ENCODE peak calls at places on chromosome 12, in ten cellular contexts. C, U, N, E, Y, F, S, V, J and Z are unnamed samples.

GRCh38 chr12:79058342-79058741 is 193.8 kb downstream of the SYT1 start:
- DNase-seq in V (no peak), F (peak), N (peak), S (no peak), J (no peak), U (peak), E (no peak), C (no peak), Y (no peak), Z (no peak)

GRCh38 chr12:12290206-12290605 is 23.4 kb upstream of the LRP6 start:
- DNase-seq in E (no peak), U (no peak), F (no peak), V (no peak), S (no peak), C (no peak), N (no peak), Y (no peak), J (no peak), Z (no peak)

GRCh38 chr12:29286081-29286800 is 94.7 kb downstream of the ERGIC2 start:
- DNase-seq in C (no peak), U (no peak), J (no peak), V (no peak), F (no peak), S (no peak), E (no peak), N (no peak), Y (no peak), Z (no peak)

GRCh38 chr12:67430708-67431335 is 161.7 kb downstream of the CAND1 start:
- DNase-seq in J (no peak), E (no peak), S (peak), F (no peak), U (no peak), V (peak), Y (no peak), C (no peak), N (no peak), Z (no peak)

GRCh38 chr12:99746538-99746937 is 99.0 kb downstream of the GARIN6 start:
- DNase-seq in C (peak), E (no peak), N (no peak), V (no peak), F (no peak), U (no peak), J (no peak), Y (no peak), S (no peak), Z (no peak)

GRCh38 chr12:18320036-18320617 is 58.8 kb downstream of the PIK3C2G start:
- DNase-seq in J (no peak), Y (peak), N (peak), U (peak), F (peak), C (peak), S (peak), V (peak), E (peak), Z (no peak)

GRCh38 chr12:115172521-115172920 is 488.5 kb upstream of the TBX3 start:
- DNase-seq in Y (no peak), J (no peak), E (no peak), V (no peak), S (no peak), N (no peak), C (no peak), F (no peak), U (no peak), Z (no peak)

GRCh38 chr12:52120951-52121847 is 41.7 kb downstream of the SMIM41 start:
- DNase-seq in E (peak), S (no peak), F (peak), U (no peak), Y (no peak), N (peak), C (no peak), J (no peak), V (no peak), Z (no peak)

GRCh38 chr12:116138781-116139180 is 138.7 kb downstream of the MED13L start:
- DNase-seq in S (no peak), N (peak), E (no peak), C (no peak), V (no peak), J (no peak), U (peak), Y (no peak), F (no peak), Z (no peak)

GRCh38 chr12:75842119-75842518 is 189.5 kb downstream of the PHLDA1 start:
- DNase-seq in E (no peak), V (no peak), S (no peak), Y (no peak), C (no peak), F (no peak), J (no peak), N (no peak), U (no peak), Z (no peak)

GRCh38 chr12:44874981-44875416 is 1.1 kb downstream of the NELL2 start:
- DNase-seq in V (no peak), U (no peak), F (peak), E (no peak), N (peak), J (no peak), Y (no peak), C (peak), S (peak), Z (peak)

GRCh38 chr12:70507442-70507841 is 129.8 kb downstream of the PTPRB start:
- DNase-seq in E (no peak), U (no peak), N (no peak), S (no peak), F (no peak), V (no peak), C (no peak), J (no peak), Y (no peak), Z (no peak)

GRCh38 chr12:116916122-116916521 is 5.4 kb downstream of the FBXW8 start:
- DNase-seq in C (no peak), V (no peak), N (peak), F (no peak), U (no peak), S (no peak), J (no peak), Y (no peak), E (peak), Z (no peak)

GRCh38 chr12:59934486-59934885 is 338.7 kb downstream of the SLC16A7 start:
- DNase-seq in E (no peak), N (no peak), S (no peak), U (no peak), F (no peak), J (no peak), Y (no peak), C (no peak), V (no peak), Z (no peak)